ENCODE peak calls at places on chromosomes 13 and 19, in six cellular contexts. S, B, T, H, L and Y are unnamed samples.

GRCh38 chr13:51928231-51928630 is 66.5 kb downstream of the CCDC70 start:
- DNase-seq in T (no peak), B (peak; percentile 31), S (no peak), H (no peak), L (no peak), Y (no peak)

GRCh38 chr19:980133-980998 is 3.8 kb upstream of the WDR18 start:
- DNase-seq in H (no peak), B (no peak), L (no peak), S (no peak), T (no peak), Y (no peak)

GRCh38 chr19:17605761-17606745 is 50.6 kb downstream of the COLGALT1 start:
- DNase-seq in L (peak; percentile 71), H (peak; percentile 52), B (peak; percentile 44), T (peak; percentile 31), S (peak; percentile 36), Y (peak; percentile 35)

GRCh38 chr13:93230466-93230865 is 3.9 kb downstream of the GPC6 start:
- DNase-seq in L (no peak), B (no peak), H (no peak), T (no peak), S (no peak), Y (no peak)

GRCh38 chr13:97946951-97947588 is 6.4 kb upstream of the IPO5 start:
- DNase-seq in S (no peak), B (no peak), L (no peak), T (no peak), H (no peak), Y (peak; percentile 97)

GRCh38 chr13:35826626-35827254 is 304.4 kb downstream of the DCLK1 start:
- DNase-seq in T (no peak), B (no peak), L (no peak), H (no peak), S (no peak), Y (no peak)

GRCh38 chr13:23715762-23716235 is 145.6 kb downstream of the TNFRSF19 start:
- DNase-seq in H (no peak), B (no peak), T (no peak), S (no peak), L (no peak), Y (no peak)

GRCh38 chr13:29884671-29885424 is 34.4 kb upstream of the UBL3 start:
- DNase-seq in H (no peak), T (no peak), L (no peak), S (no peak), B (no peak), Y (peak; percentile 10)

GRCh38 chr13:89966524-89966923 is 1381.0 kb upstream of the MIR17HG start:
- DNase-seq in L (no peak), T (no peak), B (no peak), S (no peak), H (no peak), Y (no peak)

GRCh38 chr19:6086081-6086858 is 24.0 kb downstream of the RFX2 start:
- DNase-seq in B (no peak), S (no peak), L (no peak), T (no peak), H (no peak), Y (no peak)

GRCh38 chr19:17125728-17126677 is 50.4 kb downstream of the MYO9B start:
- DNase-seq in B (peak; percentile 61), L (peak; percentile 72), H (peak; percentile 37), S (no peak), T (no peak), Y (peak; percentile 76)

GRCh38 chr13:94233401-94233800 is 246.1 kb downstream of the DCT start:
- DNase-seq in S (no peak), B (peak; percentile 7), L (no peak), H (no peak), T (no peak), Y (peak; percentile 64)

GRCh38 chr13:51814825-51815650 is 11.1 kb upstream of the DHRS12 start:
- DNase-seq in S (peak; percentile 65), H (peak; percentile 46), T (no peak), B (peak; percentile 66), L (peak; percentile 58), Y (peak; percentile 76)

GRCh38 chr13:53142301-53142700 is 113.7 kb downstream of the OLFM4 start:
- DNase-seq in H (no peak), T (no peak), B (no peak), L (no peak), S (no peak), Y (peak; percentile 4)

GRCh38 chr19:17762505-17763229 is 11.4 kb downstream of the FCHO1 start:
- DNase-seq in L (no peak), T (no peak), S (no peak), B (no peak), H (no peak), Y (peak; percentile 65)

GRCh38 chr13:32902898-32903297 is 113.3 kb upstream of the KL start:
- DNase-seq in S (peak; percentile 39), T (no peak), B (peak; percentile 81), L (no peak), H (peak; percentile 24), Y (no peak)

GRCh38 chr13:38417727-38418126 is 68.1 kb downstream of the UFM1 start:
- DNase-seq in T (no peak), S (no peak), L (no peak), H (no peak), B (no peak), Y (peak; percentile 35)

GRCh38 chr19:1663854-1664253 is 11.4 kb upstream of the TCF3 start:
- DNase-seq in H (no peak), B (no peak), T (no peak), S (no peak), L (no peak), Y (no peak)

GRCh38 chr19:54572696-54573311 is 786 bp upstream of the LILRA2 start:
- DNase-seq in B (no peak), L (no peak), H (no peak), S (no peak), T (no peak), Y (no peak)

DNA sequence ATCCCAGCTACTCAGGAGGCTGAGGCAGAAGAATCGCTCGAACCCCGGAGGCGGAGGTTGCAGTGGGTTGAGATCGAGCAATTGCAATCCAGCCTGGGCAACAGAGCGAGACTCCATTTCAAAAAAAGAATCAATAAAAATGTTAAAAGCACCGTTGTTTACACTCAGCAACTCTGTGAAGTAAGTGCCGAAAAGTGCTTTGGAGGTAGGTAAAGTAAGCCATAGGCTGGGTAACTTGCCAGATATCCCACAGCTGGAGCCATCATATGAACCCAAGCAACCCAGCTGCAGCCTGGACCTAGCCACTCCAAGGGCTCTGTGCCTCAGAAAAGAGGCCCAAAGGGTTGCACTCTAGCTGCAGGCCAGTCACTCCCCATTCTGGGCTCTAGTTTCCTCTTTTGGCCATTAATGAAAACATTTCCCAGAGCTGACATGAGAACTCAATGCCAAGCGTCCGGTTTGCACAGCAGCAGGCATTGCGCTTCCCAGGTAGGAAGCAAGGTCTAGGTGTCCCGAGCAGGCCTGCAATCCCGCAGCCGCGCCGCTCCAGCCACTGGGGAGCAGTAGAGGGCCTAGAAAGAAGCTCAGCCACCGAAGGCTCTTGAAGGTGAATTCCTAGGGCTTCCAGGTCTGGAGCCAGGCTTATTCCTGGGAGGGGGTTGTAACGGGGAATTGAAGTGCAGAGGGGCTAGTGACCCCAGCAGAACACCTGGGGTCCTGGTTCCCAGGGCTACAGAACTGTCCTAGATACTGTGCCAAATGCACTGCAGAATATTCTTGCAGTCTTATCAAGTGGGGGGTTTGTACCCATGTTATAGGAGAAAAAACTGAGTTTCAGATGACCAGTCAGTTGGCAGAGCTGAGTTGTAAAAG is 4.1 kb upstream of the CD79A start:
- DNase-seq in T (no peak), B (peak; percentile 47), H (peak; percentile 69), L (peak; percentile 48), S (no peak), Y (peak; percentile 41)
- H3K4me3 ChIP-seq in T (no peak overlapping the region), B (no peak overlapping the region), H (no peak overlapping the region), L (no peak overlapping the region), S (no peak overlapping the region), Y (no peak overlapping the region)

GRCh38 chr19:52592301-52592700 is 22.2 kb downstream of the ZNF701 start:
- DNase-seq in L (no peak), B (no peak), T (no peak), S (no peak), H (no peak), Y (no peak)
- H3K27ac ChIP-seq in L (no peak overlapping the region), B (no peak overlapping the region), T (no peak overlapping the region), S (no peak overlapping the region), H (no peak overlapping the region), Y (no peak overlapping the region)

DNA sequence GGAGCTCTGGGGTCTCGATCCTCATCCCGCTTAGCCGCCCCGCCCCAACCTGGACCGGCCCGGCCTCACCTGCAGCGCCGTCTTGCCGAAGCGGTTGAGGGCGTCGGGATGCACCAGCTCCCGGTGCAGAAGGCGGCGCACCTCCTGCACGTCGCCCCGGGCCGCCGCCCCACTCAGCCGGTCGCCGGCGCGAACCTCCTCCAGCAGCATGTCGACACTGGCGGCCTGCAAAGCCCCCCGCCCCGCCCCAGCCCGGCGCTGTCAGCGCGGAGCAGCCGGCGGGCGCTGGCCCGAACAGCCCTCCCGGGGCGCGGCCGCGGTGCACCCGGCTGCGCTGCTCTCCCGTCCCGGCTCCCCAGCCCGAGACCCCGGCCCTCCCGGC is 344 bp downstream of the CDKN2D start:
- DNase-seq in T (no peak), H (peak; percentile 51), L (no peak), S (no peak), B (peak; percentile 26), Y (no peak)
- H3K4me1 ChIP-seq in T (peaks cover 64% of the 10 kb centered on the region), H (no peaks in the 10 kb centered on the region), L (peaks cover 37% of the 10 kb centered on the region), S (peaks cover 5% of the 10 kb centered on the region), B (peaks cover 26% of the 10 kb centered on the region), Y (peaks cover 29% of the 10 kb centered on the region)

GRCh38 chr13:27622881-27623280 is 1.2 kb downstream of the POLR1D start:
- DNase-seq in B (no peak), T (no peak), S (no peak), H (no peak), L (no peak), Y (no peak)
- H3K4me3 ChIP-seq in B (no peak overlapping the region), T (peak overlapping the region; percentile 99), S (no peak overlapping the region), H (no peak overlapping the region), L (no peak overlapping the region), Y (no peak overlapping the region)

DNA sequence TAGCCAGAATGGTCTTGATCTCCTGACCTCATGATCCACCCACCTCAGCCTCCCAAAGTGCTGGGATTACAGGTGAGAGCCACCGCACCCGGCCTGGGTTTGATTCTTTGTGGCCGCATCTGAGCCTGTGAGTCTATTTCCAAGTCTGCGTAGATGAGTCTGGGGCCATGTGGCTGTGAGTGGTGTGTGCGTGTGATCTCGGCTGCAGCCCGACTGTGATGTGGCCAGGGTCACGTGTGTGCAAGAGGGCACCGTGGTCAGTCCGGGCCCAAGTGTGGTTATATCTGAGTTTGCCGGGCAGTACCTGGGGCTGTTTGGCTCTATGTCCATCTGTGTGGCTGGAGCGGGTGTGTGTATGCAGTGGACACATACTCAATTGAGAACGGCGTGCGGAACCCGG is 5.4 kb downstream of the MEIS3 start:
- DNase-seq in B (no peak), S (no peak), L (no peak), T (no peak), H (no peak), Y (no peak)
- H3K27ac ChIP-seq in B (no peak overlapping the region), S (no peak overlapping the region), L (no peak overlapping the region), T (no peak overlapping the region), H (no peak overlapping the region), Y (no peak overlapping the region)